ENCODE peak calls at places on chromosomes 6 and 20, in four cellular contexts. L is brain microvascular endothelial cell, J is sigmoid colon, Y is hepatocyte. N is an unnamed sample.

GRCh38 chr6:32082951-32083350 is 26.2 kb downstream of the TNXB start:
- DNase-seq in L (peak), J (peak), Y (no peak), N (peak)

GRCh38 chr20:6492396-6493055 is 275.0 kb upstream of the BMP2 start:
- DNase-seq in L (peak), J (no peak), Y (peak), N (no peak)

GRCh38 chr6:145025488-145025887 is 709.8 kb downstream of the EPM2A start:
- DNase-seq in L (no peak), J (no peak), Y (no peak), N (no peak)

GRCh38 chr6:31114970-31115849 is 610 bp downstream of the PSORS1C1 start:
- DNase-seq in L (peak), J (no peak), Y (peak), N (no peak)

GRCh38 chr6:148521586-148521985 is 178.9 kb downstream of the SASH1 start:
- DNase-seq in L (no peak), J (no peak), Y (no peak), N (no peak)

GRCh38 chr6:17431581-17431980 is 38.2 kb downstream of the CAP2 start:
- DNase-seq in L (peak), J (no peak), Y (no peak), N (no peak)

GRCh38 chr20:50726955-50727791 is 4.2 kb upstream of the PARD6B start:
- DNase-seq in L (no peak), J (no peak), Y (no peak), N (no peak)

GRCh38 chr6:16635291-16635809 is 125.9 kb downstream of the ATXN1 start:
- DNase-seq in L (no peak), J (no peak), Y (no peak), N (no peak)

GRCh38 chr6:52543729-52544324 is 33.0 kb downstream of the TRAM2 start:
- DNase-seq in L (peak), J (no peak), Y (no peak), N (no peak)

GRCh38 chr6:24069546-24069945 is 56.5 kb upstream of the NRSN1 start:
- DNase-seq in L (no peak), J (no peak), Y (no peak), N (no peak)

GRCh38 chr20:38450412-38450975 is 15.4 kb upstream of the SNHG17 start:
- DNase-seq in L (peak), J (no peak), Y (no peak), N (no peak)

GRCh38 chr20:61829526-61829925 is 236.2 kb downstream of the TAF4 start:
- DNase-seq in L (no peak), J (no peak), Y (no peak), N (no peak)

GRCh38 chr20:58038123-58038654 is 190.3 kb downstream of the ANKRD60 start:
- DNase-seq in L (no peak), J (no peak), Y (no peak), N (no peak)

GRCh38 chr6:152127429-152128165 is 320.1 kb downstream of the ESR1 start:
- DNase-seq in L (no peak), J (no peak), Y (no peak), N (no peak)

GRCh38 chr6:110859335-110859792 is 15.2 kb upstream of the AMD1 start:
- DNase-seq in L (no peak), J (no peak), Y (no peak), N (no peak)

GRCh38 chr20:50845566-50846211 is 50.8 kb downstream of the BCAS4 start:
- DNase-seq in L (no peak), J (no peak), Y (no peak), N (no peak)

GRCh38 chr6:35014786-35015185 is 125.7 kb downstream of the ANKS1A start:
- DNase-seq in L (no peak), J (no peak), Y (no peak), N (no peak)

GRCh38 chr6:158803733-158804143 is 15.4 kb downstream of the EZR start:
- DNase-seq in L (peak), J (no peak), Y (no peak), N (no peak)

GRCh38 chr6:19896580-19897010 is 59.4 kb downstream of the ID4 start:
- DNase-seq in L (no peak), J (no peak), Y (peak), N (no peak)

GRCh38 chr20:62652051-62652893 is 10.0 kb downstream of the SLCO4A1 start:
- DNase-seq in L (peak), J (peak), Y (peak), N (peak)

GRCh38 chr6:170102582-170103481 is 188.0 kb downstream of the DLL1 start:
- DNase-seq in L (no peak), J (peak), Y (no peak), N (peak)

GRCh38 chr6:134689676-134690447 is 260.0 kb downstream of the ALDH8A1 start:
- DNase-seq in L (no peak), J (no peak), Y (no peak), N (no peak)

GRCh38 chr20:10578607-10579006 is 95.2 kb downstream of the JAG1 start:
- DNase-seq in L (no peak), J (no peak), Y (no peak), N (no peak)

GRCh38 chr6:8329592-8329991 is 105.8 kb downstream of the SLC35B3 start:
- DNase-seq in L (no peak), J (no peak), Y (no peak), N (no peak)

GRCh38 chr20:57688864-57689263 is 21.0 kb downstream of the PMEPA1 start:
- DNase-seq in L (no peak), J (no peak), Y (no peak), N (no peak)

GRCh38 chr6:11315743-11316437 is 83.4 kb upstream of the NEDD9 start:
- DNase-seq in L (peak), J (no peak), Y (peak), N (no peak)

DNA sequence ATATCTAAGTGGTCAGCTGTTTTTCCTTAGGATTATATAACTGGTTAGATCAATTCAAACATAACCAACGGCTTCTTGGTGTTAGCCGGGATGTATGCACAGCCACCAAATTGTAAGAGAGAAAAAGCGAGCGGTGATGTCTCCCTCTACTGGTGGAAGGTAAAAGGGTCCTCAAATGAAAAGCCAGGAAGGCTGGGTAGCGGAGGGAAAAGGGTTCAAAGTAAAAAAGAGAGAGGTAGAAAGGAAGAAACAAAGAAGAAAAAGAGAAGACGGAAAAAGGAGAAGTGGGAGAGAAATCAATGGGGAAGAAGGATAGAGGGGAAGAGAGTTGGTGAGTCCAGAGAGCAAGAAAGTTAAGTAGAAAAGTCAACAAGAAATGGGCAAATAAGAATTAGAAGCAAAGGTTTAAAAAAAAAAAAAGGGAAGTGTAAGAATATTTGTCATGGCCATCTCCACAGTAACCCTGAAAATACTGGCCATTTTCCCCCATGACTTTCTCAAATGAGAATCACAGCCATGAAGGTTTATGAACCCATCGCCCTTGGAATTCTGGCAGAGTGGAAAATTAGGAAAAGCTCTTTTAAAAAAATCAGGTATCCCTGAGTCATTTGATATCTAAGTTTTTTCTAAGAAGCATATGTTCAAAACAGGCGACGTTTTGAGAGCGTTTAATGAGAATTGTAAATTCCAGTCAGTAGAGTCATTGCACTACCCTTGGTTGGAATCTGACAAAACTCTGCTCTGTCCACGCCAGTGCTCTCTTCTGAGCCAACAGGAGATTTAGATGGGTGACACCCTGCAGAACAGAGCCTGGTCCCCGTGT is 155.6 kb upstream of the SNX9 start:
- DNase-seq in L (peak), J (peak), Y (peak), N (no peak)
- H3K27ac ChIP-seq in L (no peak), J (no peak), Y (no peak), N (peak)

DNA sequence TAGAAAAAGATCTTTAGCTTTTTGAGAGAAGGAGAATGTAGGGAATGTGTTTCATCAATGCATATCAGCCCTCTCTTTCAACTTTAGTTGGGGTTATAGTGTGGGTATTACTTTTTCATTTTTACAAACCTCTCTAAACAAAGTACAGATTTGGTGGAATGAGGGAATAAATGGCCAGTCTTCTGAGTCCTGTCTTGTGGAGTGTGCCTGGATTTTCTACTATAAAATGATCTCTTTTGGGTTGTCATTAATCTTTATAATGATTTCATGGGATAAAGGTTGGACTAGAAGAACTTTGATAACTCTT is 209.3 kb downstream of the RNF144B start:
- DNase-seq in L (no peak), J (no peak), Y (no peak), N (no peak)
- TF ChIP-seq CTCF in L (no peak), J (no peak), Y (no peak), N (no peak)

GRCh38 chr6:89819336-89820130 is at the start of gene MDN1:
- DNase-seq in L (peak), J (peak), Y (peak), N (peak)
- H3K27ac ChIP-seq in L (peak), J (peak), Y (peak), N (peak)

GRCh38 chr20:49279677-49280462 is 2.0 kb upstream of the ZNFX1 start:
- DNase-seq in L (no peak), J (no peak), Y (peak), N (no peak)
- TF ChIP-seq CTCF in L (no peak), J (no peak), Y (no peak), N (no peak)

GRCh38 chr6:28587011-28587745 is 61.5 kb downstream of the GPX5 start:
- DNase-seq in L (peak), J (no peak), Y (peak), N (no peak)
- H3K27ac ChIP-seq in L (no peak), J (no peak), Y (peak), N (no peak)

DNA sequence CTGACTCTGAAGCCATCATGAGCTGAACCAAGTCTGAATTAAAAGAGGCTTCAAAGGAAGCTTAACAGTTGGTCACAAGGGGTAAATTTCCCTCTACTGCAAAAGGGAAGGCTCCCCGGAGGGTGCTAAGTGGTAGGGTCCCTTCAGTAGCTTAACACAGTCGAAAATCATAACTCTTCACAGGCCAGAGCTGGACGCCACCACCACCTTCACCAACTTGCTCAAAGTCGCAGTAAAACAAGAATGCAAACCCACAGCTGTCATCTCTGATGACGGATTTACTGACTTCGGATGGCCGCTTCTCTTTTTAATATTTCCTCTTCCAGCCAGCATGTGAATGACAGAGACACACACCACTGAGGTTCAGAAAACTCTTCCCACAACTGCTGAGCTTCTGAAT is 144.7 kb upstream of the FBXL4 start:
- DNase-seq in L (no peak), J (no peak), Y (no peak), N (no peak)
- TF ChIP-seq CTCF in L (no peak), J (no peak), Y (no peak), N (no peak)

GRCh38 chr6:27375613-27376079 is 12.9 kb upstream of the ZNF391 start:
- DNase-seq in L (no peak), J (no peak), Y (peak), N (no peak)
- H3K27ac ChIP-seq in L (no peak), J (peak), Y (peak), N (no peak)

N was measured in coronary artery.